ENCODE peak calls at places on chromosomes 12 and 14, in five cellular contexts. One of them, this sample, is unnamed.

GRCh38 chr12:119154435-119154818 is 24.3 kb upstream of the HSPB8 start:
- DNase-seq in esophagus squamous epithelium: no peak
- DNase-seq in A549: no peak
- DNase-seq in right atrium auricular region: no peak
- DNase-seq in neural progenitor cell: peak; percentile 88
- DNase-seq in this sample: no peak

GRCh38 chr14:63686926-63687325 is 40.9 kb downstream of the SGPP1 start:
- DNase-seq in right atrium auricular region: no peak
- DNase-seq in neural progenitor cell: no peak
- DNase-seq in esophagus squamous epithelium: no peak
- DNase-seq in A549: no peak
- DNase-seq in this sample: no peak

GRCh38 chr12:13039557-13039956 is 4.6 kb upstream of the FAM234B start:
- DNase-seq in esophagus squamous epithelium: no peak
- DNase-seq in neural progenitor cell: no peak
- DNase-seq in A549: no peak
- DNase-seq in right atrium auricular region: no peak
- DNase-seq in this sample: no peak

GRCh38 chr12:67155863-67156262 is 113.3 kb upstream of the CAND1 start:
- DNase-seq in A549: no peak
- DNase-seq in neural progenitor cell: no peak
- DNase-seq in right atrium auricular region: no peak
- DNase-seq in esophagus squamous epithelium: no peak
- DNase-seq in this sample: no peak

GRCh38 chr14:24172261-24172860 is 481 bp downstream of the REC8 start:
- DNase-seq in A549: no peak
- DNase-seq in right atrium auricular region: no peak
- DNase-seq in esophagus squamous epithelium: no peak
- DNase-seq in neural progenitor cell: peak; percentile 45
- DNase-seq in this sample: no peak

GRCh38 chr12:14129601-14130178 is 148.3 kb upstream of the GRIN2B start:
- DNase-seq in A549: no peak
- DNase-seq in esophagus squamous epithelium: no peak
- DNase-seq in right atrium auricular region: no peak
- DNase-seq in neural progenitor cell: no peak
- DNase-seq in this sample: no peak

GRCh38 chr12:33529810-33530209 is 90.2 kb upstream of the SYT10 start:
- DNase-seq in neural progenitor cell: no peak
- DNase-seq in A549: no peak
- DNase-seq in right atrium auricular region: no peak
- DNase-seq in esophagus squamous epithelium: no peak
- DNase-seq in this sample: no peak

GRCh38 chr14:84825481-84825880 is 704.5 kb upstream of the FLRT2 start:
- DNase-seq in A549: no peak
- DNase-seq in right atrium auricular region: no peak
- DNase-seq in neural progenitor cell: no peak
- DNase-seq in esophagus squamous epithelium: no peak
- DNase-seq in this sample: no peak

GRCh38 chr12:13094349-13094748 is 9.1 kb downstream of the GSG1 start:
- DNase-seq in right atrium auricular region: no peak
- DNase-seq in neural progenitor cell: no peak
- DNase-seq in esophagus squamous epithelium: no peak
- DNase-seq in A549: no peak
- DNase-seq in this sample: no peak

GRCh38 chr14:48690349-48690748 is 895.8 kb downstream of the RPS29 start:
- DNase-seq in neural progenitor cell: peak; percentile 13
- DNase-seq in A549: no peak
- DNase-seq in esophagus squamous epithelium: no peak
- DNase-seq in right atrium auricular region: no peak
- DNase-seq in this sample: no peak

GRCh38 chr12:57154804-57155434 is 7.5 kb upstream of the LRP1-AS start:
- DNase-seq in right atrium auricular region: no peak
- DNase-seq in neural progenitor cell: no peak
- DNase-seq in esophagus squamous epithelium: no peak
- DNase-seq in A549: no peak
- DNase-seq in this sample: no peak

GRCh38 chr14:68426661-68427549 is 366.0 kb downstream of the ZFP36L1 start:
- DNase-seq in neural progenitor cell: no peak
- DNase-seq in esophagus squamous epithelium: no peak
- DNase-seq in right atrium auricular region: no peak
- DNase-seq in A549: no peak
- DNase-seq in this sample: no peak

GRCh38 chr12:127583041-127583440 is 683.9 kb upstream of the TMEM132C start:
- DNase-seq in neural progenitor cell: no peak
- DNase-seq in esophagus squamous epithelium: no peak
- DNase-seq in A549: no peak
- DNase-seq in right atrium auricular region: no peak
- DNase-seq in this sample: no peak

GRCh38 chr14:52876806-52877205 is 74.0 kb downstream of the FERMT2 start:
- DNase-seq in A549: no peak
- DNase-seq in neural progenitor cell: no peak
- DNase-seq in right atrium auricular region: no peak
- DNase-seq in esophagus squamous epithelium: no peak
- DNase-seq in this sample: no peak

GRCh38 chr14:75831971-75832370 is 149.8 kb downstream of the TGFB3 start:
- DNase-seq in esophagus squamous epithelium: no peak
- DNase-seq in right atrium auricular region: no peak
- DNase-seq in A549: no peak
- DNase-seq in neural progenitor cell: no peak
- DNase-seq in this sample: peak; percentile 80

GRCh38 chr14:44982594-44982993 is 20.6 kb downstream of the TOGARAM1 start:
- DNase-seq in neural progenitor cell: no peak
- DNase-seq in right atrium auricular region: no peak
- DNase-seq in A549: no peak
- DNase-seq in esophagus squamous epithelium: no peak
- DNase-seq in this sample: no peak

GRCh38 chr12:177336-177979 is 36.5 kb downstream of the SLC6A12 start:
- DNase-seq in right atrium auricular region: no peak
- DNase-seq in A549: no peak
- DNase-seq in neural progenitor cell: no peak
- DNase-seq in esophagus squamous epithelium: no peak
- DNase-seq in this sample: no peak

DNA sequence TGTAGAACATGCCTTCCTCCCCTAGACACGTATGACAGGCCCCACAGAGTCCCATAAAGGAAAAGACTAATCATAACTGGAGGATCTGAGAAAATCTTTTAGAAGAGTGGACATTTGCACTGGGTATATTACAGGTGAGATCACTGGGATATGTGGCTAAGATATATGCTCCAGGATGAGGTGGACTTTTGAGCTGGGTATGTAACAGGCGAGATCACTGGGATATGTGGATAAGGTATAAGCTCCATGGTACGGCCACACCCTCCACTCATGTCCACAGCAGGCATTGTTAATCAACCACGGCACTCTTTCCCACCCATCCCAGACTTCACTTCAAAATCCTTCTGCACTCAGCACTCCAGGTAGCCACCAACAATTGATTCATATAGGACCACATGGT is 34.1 kb downstream of the CLMN start:
- DNase-seq in esophagus squamous epithelium: no peak
- DNase-seq in right atrium auricular region: no peak
- DNase-seq in neural progenitor cell: no peak
- DNase-seq in A549: no peak
- DNase-seq in this sample: no peak
- H3K4me1 ChIP-seq in esophagus squamous epithelium: peaks cover 16% of the 10 kb centered on the region
- H3K4me1 ChIP-seq in right atrium auricular region: peaks cover 8% of the 10 kb centered on the region
- H3K4me1 ChIP-seq in neural progenitor cell: peaks cover 4% of the 10 kb centered on the region
- H3K4me1 ChIP-seq in A549: no peaks in the 10 kb centered on the region
- H3K4me1 ChIP-seq in this sample: peaks cover 49% of the 10 kb centered on the region

DNA sequence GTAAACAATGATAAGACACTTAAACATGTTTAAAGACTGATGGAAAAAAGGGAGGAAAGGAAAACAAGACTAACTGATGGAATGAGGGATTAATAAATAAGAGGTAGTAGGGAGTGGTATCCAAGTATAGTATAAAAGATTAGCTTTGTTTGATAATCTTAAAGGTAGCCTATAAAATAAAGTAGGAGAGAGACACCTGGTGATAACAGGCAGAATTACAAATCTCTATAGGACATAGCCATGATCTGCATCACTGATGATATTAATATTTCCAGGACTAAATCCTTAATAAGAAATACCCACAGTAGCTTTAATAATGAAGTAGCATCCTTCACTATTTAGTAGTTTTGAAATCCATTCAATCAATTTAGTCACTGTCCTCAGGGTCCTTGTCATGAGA is 30.4 kb downstream of the DLGAP5 start:
- DNase-seq in esophagus squamous epithelium: no peak
- DNase-seq in A549: peak; percentile 38
- DNase-seq in neural progenitor cell: no peak
- DNase-seq in right atrium auricular region: no peak
- DNase-seq in this sample: no peak
- TF ChIP-seq CTCF in esophagus squamous epithelium: peak; percentile 71
- TF ChIP-seq CTCF in A549: peak; percentile 73
- TF ChIP-seq CTCF in neural progenitor cell: peak; percentile 38
- TF ChIP-seq CTCF in right atrium auricular region: peak; percentile 44
- TF ChIP-seq CTCF in this sample: peak; percentile 78

DNA sequence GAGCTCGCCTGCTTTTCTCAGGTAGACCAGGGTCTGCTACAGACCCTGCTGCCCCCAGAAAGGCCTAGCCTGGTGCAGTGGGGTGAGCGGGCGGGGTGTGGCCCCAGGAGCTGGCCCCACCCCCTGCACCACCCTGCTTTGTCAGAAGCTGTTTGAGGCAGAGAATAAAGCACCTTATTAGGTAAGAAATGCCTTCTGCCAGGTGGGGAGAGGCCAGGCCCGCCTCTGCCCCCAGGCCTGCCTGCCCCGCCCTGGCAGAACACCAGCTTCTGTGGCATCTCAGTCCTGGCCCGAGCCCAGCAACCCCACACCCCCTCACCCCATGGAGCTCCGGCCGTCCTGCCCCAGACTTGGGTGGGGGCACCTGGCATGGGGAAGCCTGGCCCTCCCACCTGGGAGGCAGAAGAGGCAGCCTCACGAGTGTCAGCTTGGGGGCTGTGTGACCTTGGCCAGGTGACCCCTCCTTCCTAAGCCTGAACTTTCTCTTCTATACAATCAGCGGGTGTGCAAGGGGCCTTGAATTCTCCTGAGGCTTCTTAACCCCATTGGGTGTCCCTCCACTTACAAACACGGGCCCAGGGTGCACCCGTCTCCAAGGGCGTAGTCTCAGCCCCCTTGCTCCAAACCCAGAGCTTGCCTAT is 43.2 kb downstream of the KRT80 start:
- DNase-seq in esophagus squamous epithelium: no peak
- DNase-seq in neural progenitor cell: no peak
- DNase-seq in A549: peak; percentile 83
- DNase-seq in right atrium auricular region: no peak
- DNase-seq in this sample: peak; percentile 85
- H3K4me3 ChIP-seq in esophagus squamous epithelium: peak overlapping the region; percentile 0
- H3K4me3 ChIP-seq in neural progenitor cell: no peak overlapping the region
- H3K4me3 ChIP-seq in A549: no peak overlapping the region
- H3K4me3 ChIP-seq in right atrium auricular region: no peak overlapping the region
- H3K4me3 ChIP-seq in this sample: no peak overlapping the region

GRCh38 chr12:49979061-49979586 is 6.4 kb downstream of the AQP6 start:
- DNase-seq in right atrium auricular region: no peak
- DNase-seq in A549: no peak
- DNase-seq in neural progenitor cell: no peak
- DNase-seq in esophagus squamous epithelium: no peak
- DNase-seq in this sample: no peak
- H3K4me1 ChIP-seq in right atrium auricular region: peaks cover 20% of the 10 kb centered on the region
- H3K4me1 ChIP-seq in A549: no peaks in the 10 kb centered on the region
- H3K4me1 ChIP-seq in neural progenitor cell: peaks cover 32% of the 10 kb centered on the region
- H3K4me1 ChIP-seq in esophagus squamous epithelium: peaks cover 25% of the 10 kb centered on the region
- H3K4me1 ChIP-seq in this sample: peaks cover 5% of the 10 kb centered on the region

GRCh38 chr12:111672822-111673381 is 12.9 kb downstream of the BRAP start:
- DNase-seq in A549: no peak
- DNase-seq in neural progenitor cell: no peak
- DNase-seq in esophagus squamous epithelium: no peak
- DNase-seq in right atrium auricular region: no peak
- DNase-seq in this sample: no peak

GRCh38 chr12:111677186-111677585 is 8.6 kb downstream of the BRAP start:
- DNase-seq in neural progenitor cell: no peak
- DNase-seq in A549: no peak
- DNase-seq in right atrium auricular region: no peak
- DNase-seq in esophagus squamous epithelium: no peak
- DNase-seq in this sample: no peak

DNA sequence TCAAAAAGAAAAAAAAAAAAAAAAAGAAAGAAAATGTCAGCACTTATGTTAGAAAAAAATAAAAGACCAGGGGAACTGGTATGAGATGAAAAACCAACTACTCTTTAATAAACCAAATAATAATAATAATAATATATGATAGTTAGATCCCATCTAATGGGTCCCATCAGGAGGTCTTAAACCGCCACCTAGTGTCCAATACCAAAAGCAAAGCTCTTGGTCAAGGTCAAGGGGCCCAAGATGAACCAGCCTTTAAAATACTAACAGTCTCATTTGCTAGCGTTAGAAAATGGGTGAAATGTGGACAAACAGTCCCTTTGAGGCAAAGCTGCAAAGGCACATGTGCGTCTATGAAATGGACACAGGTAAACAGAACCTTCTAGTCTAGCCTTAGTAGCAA is 12.3 kb downstream of the BRAP start:
- DNase-seq in neural progenitor cell: no peak
- DNase-seq in esophagus squamous epithelium: no peak
- DNase-seq in right atrium auricular region: no peak
- DNase-seq in A549: no peak
- DNase-seq in this sample: no peak
- TF ChIP-seq CTCF in neural progenitor cell: no peak
- TF ChIP-seq CTCF in esophagus squamous epithelium: no peak
- TF ChIP-seq CTCF in right atrium auricular region: no peak
- TF ChIP-seq CTCF in A549: peak; percentile 61
- TF ChIP-seq CTCF in this sample: peak; percentile 17

GRCh38 chr14:102097441-102098135 is 10.7 kb upstream of the HSP90AA1 start:
- DNase-seq in A549: no peak
- DNase-seq in neural progenitor cell: no peak
- DNase-seq in right atrium auricular region: no peak
- DNase-seq in esophagus squamous epithelium: no peak
- DNase-seq in this sample: peak; percentile 22

GRCh38 chr14:102095231-102095870 is 8.5 kb upstream of the HSP90AA1 start:
- DNase-seq in right atrium auricular region: no peak
- DNase-seq in esophagus squamous epithelium: no peak
- DNase-seq in A549: no peak
- DNase-seq in neural progenitor cell: no peak
- DNase-seq in this sample: no peak

GRCh38 chr14:102096569-102097188 is 9.8 kb upstream of the HSP90AA1 start:
- DNase-seq in esophagus squamous epithelium: no peak
- DNase-seq in right atrium auricular region: peak; percentile 88
- DNase-seq in A549: peak; percentile 76
- DNase-seq in neural progenitor cell: peak; percentile 88
- DNase-seq in this sample: peak; percentile 86

GRCh38 chr14:102094101-102094500 is 7.3 kb upstream of the HSP90AA1 start:
- DNase-seq in A549: no peak
- DNase-seq in right atrium auricular region: no peak
- DNase-seq in neural progenitor cell: no peak
- DNase-seq in esophagus squamous epithelium: no peak
- DNase-seq in this sample: no peak

DNA sequence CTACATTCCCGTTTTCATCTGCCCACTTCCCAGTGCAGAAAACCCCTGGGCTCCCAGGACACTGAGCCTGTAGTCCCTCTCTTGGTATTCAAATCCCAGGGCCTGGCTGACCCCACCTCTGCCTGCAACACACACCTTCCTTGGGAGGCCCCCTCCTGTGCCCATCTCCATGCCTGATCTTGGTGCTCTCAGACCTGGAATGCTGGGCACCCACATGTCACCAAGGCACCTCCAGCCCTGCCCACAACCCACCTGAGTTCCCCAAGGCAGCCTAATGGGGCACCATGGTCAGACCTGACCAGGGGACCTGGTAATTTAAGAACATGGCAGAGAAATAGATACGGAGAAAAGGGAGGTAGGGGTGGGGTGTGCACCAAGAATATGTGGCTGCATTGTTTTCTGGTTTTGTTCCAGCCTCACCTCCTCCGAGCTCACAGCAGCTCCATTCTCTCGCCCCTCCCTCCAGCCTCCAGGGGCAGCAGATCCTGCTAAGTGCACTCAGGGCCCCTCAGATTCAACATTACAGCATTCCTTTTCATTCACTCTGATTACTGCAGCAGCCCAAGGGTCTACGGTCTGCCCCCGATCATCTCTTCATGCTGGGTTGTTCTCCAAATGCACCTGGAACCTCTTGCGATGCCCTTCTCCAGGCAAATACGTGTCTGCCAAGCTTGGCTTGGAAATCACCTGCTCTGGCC is 9.2 kb upstream of the HSP90AA1 start:
- DNase-seq in esophagus squamous epithelium: no peak
- DNase-seq in neural progenitor cell: peak; percentile 31
- DNase-seq in right atrium auricular region: no peak
- DNase-seq in A549: no peak
- DNase-seq in this sample: no peak
- H3K4me3 ChIP-seq in esophagus squamous epithelium: no peak overlapping the region
- H3K4me3 ChIP-seq in neural progenitor cell: no peak overlapping the region
- H3K4me3 ChIP-seq in right atrium auricular region: no peak overlapping the region
- H3K4me3 ChIP-seq in A549: no peak overlapping the region
- H3K4me3 ChIP-seq in this sample: no peak overlapping the region